ENCODE peak calls at places on chromosomes 16 and 17, in six cellular contexts. V is HCT116, Q is HepG2, N is NT2/D1, B is GM12878, M is SK-N-SH. T is an unnamed sample.

GRCh38 chr16:48608871-48609452 is 1.0 kb downstream of the N4BP1 start:
- DNase-seq in V (no peak), Q (no peak), N (no peak), B (no peak), M (peak; percentile 66), T (no peak)

GRCh38 chr17:76083536-76083935 is 4.6 kb downstream of the ZACN start:
- DNase-seq in V (no peak), Q (no peak), N (no peak), B (no peak), M (peak; percentile 27), T (no peak)

GRCh38 chr16:15644306-15644961 is 1.5 kb upstream of the MARF1 start:
- DNase-seq in V (peak; percentile 62), Q (peak; percentile 87), N (no peak), B (no peak), M (peak; percentile 17), T (peak; percentile 45)

GRCh38 chr16:53219795-53220194 is 165.0 kb downstream of the CHD9 start:
- DNase-seq in V (no peak), Q (no peak), N (no peak), B (no peak), M (no peak), T (no peak)

GRCh38 chr16:14667347-14668266 is 26.5 kb downstream of the PLA2G10 start:
- DNase-seq in V (no peak), Q (no peak), N (no peak), B (no peak), M (no peak), T (no peak)

GRCh38 chr16:88750854-88751253 is 34.2 kb downstream of the PIEZO1 start:
- DNase-seq in V (no peak), Q (no peak), N (no peak), B (no peak), M (no peak), T (no peak)

GRCh38 chr17:71762526-71762925 is 358.3 kb upstream of the SOX9 start:
- DNase-seq in V (no peak), Q (no peak), N (no peak), B (no peak), M (no peak), T (no peak)

GRCh38 chr16:35795361-35796029 is 2336.1 kb downstream of the TP53TG3F start:
- DNase-seq in V (no peak), Q (no peak), N (no peak), B (no peak), M (peak; percentile 63), T (no peak)

GRCh38 chr17:77206557-77206956 is 65.8 kb downstream of the SEC14L1 start:
- DNase-seq in V (no peak), Q (no peak), N (no peak), B (no peak), M (no peak), T (no peak)

GRCh38 chr16:74608381-74608780 is 1.5 kb upstream of the GLG1 start:
- DNase-seq in V (no peak), Q (no peak), N (no peak), B (no peak), M (no peak), T (no peak)

GRCh38 chr17:2239882-2240430 is 63.6 kb downstream of the SMG6 start:
- DNase-seq in V (no peak), Q (no peak), N (no peak), B (peak; percentile 85), M (no peak), T (peak; percentile 20)

GRCh38 chr17:44922136-44922535 is 6.8 kb upstream of the GFAP start:
- DNase-seq in V (no peak), Q (no peak), N (no peak), B (no peak), M (no peak), T (no peak)

GRCh38 chr16:11639925-11640899 is 28.0 kb upstream of the SNN start:
- DNase-seq in V (peak; percentile 63), Q (peak; percentile 90), N (peak; percentile 71), B (no peak), M (no peak), T (peak; percentile 22)

GRCh38 chr16:87855852-87856715 is 13.2 kb downstream of the SLC7A5 start:
- DNase-seq in V (no peak), Q (peak; percentile 83), N (no peak), B (no peak), M (peak; percentile 75), T (no peak)

GRCh38 chr17:31373150-31374082 is 18.1 kb upstream of the RAB11FIP4 start:
- DNase-seq in V (peak; percentile 8), Q (peak; percentile 42), N (no peak), B (peak; percentile 31), M (no peak), T (peak; percentile 58)

GRCh38 chr17:29677139-29677834 is 54.6 kb upstream of the CORO6 start:
- DNase-seq in V (no peak), Q (no peak), N (no peak), B (no peak), M (no peak), T (no peak)

GRCh38 chr16:75481475-75481874 is 13.8 kb downstream of the CHST6 start:
- DNase-seq in V (no peak), Q (peak; percentile 44), N (no peak), B (no peak), M (no peak), T (no peak)

GRCh38 chr17:20999044-20999573 is 43.7 kb downstream of the USP22 start:
- DNase-seq in V (no peak), Q (no peak), N (no peak), B (no peak), M (no peak), T (no peak)

GRCh38 chr16:23829454-23829853 is 6.3 kb upstream of the PRKCB start:
- DNase-seq in V (no peak), Q (no peak), N (no peak), B (no peak), M (no peak), T (no peak)

GRCh38 chr16:23824909-23825308 is 10.9 kb upstream of the PRKCB start:
- DNase-seq in V (no peak), Q (no peak), N (no peak), B (no peak), M (no peak), T (no peak)

GRCh38 chr16:23827245-23827543 is 8.6 kb upstream of the PRKCB start:
- DNase-seq in V (no peak), Q (no peak), N (no peak), B (no peak), M (no peak), T (no peak)

GRCh38 chr16:23823475-23824407 is 12.0 kb upstream of the PRKCB start:
- DNase-seq in V (no peak), Q (no peak), N (no peak), B (no peak), M (no peak), T (no peak)

DNA sequence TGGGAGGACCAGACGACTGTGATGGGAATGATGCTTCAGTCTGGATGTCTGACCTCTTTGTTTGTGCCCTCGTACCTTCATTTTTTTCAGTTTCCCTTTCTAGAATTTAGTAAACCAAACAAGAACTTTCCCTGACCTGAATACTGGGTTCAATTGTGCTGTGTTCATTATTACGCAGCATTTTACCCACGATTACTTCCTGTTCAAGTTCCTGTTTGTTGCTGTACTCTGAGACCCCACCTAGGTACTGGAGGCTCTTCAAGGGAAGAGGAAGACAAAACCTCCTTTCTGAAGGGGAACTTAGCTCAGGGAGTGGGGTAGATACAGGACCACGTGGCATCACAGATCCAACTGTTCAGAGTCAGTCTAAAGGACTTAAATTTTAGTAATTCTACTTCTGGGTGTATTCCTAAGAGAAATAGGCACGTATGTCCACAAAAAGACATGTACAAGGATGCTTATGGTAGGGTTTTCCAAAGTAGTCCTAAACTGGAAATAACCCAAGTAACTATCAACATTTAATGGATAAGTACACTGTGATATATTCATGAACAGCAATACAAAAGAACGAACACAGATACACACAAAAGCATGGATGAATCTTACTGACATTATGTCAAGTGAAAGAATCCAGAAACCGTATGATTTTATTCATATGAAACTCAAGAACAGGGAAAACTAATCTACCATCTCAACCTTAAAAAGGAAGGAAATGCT is 9.1 kb upstream of the PRKCB start:
- DNase-seq in V (no peak), Q (no peak), N (no peak), B (peak; percentile 79), M (no peak), T (no peak)
- TF ChIP-seq YY1 in V (no peak), Q (no peak), N (no peak), B (no peak), M (no peak), T (no peak)

GRCh38 chr17:841313-841712 is 59.2 kb downstream of the MRM3 start:
- DNase-seq in V (no peak), Q (no peak), N (no peak), B (no peak), M (no peak), T (no peak)
- TF ChIP-seq YY1 in V (no peak), Q (no peak), N (no peak), B (no peak), M (no peak), T (no peak)

DNA sequence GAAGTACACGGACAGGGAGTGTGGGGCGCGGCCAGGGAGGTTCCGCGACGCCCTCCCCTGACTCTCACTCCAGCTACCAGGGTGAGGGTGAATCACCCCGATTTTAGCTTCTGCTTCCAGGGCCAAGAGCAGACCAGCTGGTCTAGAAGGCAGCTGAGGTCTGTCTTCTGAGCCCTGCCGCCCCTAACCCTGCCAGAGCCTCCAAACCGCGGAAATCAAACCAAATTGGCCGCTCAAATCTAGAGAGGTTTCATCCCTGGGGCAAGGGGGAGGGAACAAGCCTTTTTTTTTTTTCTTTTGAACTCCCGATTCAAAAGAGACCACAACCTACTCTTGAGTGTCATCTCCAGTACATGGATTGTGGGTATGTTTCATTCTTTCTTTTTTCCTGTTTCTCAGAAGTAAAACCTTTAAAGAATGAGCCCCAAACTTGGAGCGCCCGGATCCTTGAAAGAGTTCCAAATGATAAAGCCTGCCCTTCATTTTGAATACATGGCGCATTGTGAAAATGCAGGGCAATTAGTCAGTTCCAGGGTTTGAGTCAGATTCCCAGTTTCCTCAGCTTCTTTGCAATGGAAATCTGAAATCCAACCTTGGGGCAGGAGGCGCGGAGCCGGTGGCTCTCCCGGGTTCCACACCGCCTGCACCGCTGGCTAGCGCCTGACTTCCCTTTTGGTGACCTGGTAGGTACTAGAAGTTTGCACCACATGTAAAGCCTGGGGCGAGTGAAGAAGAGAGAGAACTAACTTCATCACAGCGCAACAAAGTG is 16.5 kb upstream of the ZFHX3 start:
- DNase-seq in V (no peak), Q (no peak), N (no peak), B (no peak), M (peak; percentile 32), T (no peak)
- TF ChIP-seq YY1 in V (no peak), Q (no peak), N (no peak), B (no peak), M (no peak), T (no peak)

DNA sequence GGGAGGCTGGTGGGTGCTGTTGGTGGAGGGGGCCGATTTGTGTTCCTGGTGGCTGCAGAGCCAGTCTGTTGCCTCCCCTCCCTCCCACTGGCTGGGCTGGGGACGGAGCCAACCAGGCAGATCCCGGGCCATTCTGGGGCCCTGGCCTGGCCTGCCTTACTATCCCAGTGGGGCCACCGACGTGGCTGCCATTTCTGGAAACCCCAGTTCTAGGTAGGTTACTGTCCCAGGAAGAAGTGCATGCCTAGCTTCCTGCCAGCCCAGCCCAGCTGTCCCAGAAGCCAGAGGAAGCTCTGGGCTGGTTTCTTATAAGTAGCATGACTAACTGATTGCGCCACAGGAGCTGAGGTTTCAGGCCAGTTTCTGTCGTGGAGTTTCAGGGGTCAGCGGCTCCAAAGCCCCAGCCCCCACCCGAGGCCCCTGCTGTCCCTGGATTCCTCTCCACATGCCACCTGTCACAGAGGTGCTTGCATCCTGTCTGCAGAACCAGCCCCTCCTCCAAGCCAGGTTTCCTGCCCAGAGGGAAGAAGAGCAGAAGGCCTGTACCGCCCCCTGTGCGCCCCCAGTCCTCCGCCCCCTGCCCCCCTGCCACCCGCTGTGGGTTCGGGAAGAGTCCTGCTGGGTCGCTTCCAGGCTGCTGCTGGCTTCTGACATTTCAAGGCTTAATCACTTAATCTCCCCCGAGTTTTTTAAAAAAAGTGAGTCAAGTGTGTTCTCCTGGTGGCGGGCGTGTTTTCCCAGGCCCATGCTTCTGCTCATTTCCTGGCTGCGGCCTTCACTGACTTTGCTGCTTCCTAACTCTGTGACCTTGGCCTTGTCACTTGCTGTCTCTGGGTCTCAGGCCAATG is 13.2 kb downstream of the IL4R start:
- DNase-seq in V (peak; percentile 68), Q (peak; percentile 81), N (peak; percentile 67), B (no peak), M (peak; percentile 40), T (no peak)
- TF ChIP-seq YY1 in V (no peak), Q (no peak), N (no peak), B (no peak), M (no peak), T (no peak)

T was measured in K562.